ENCODE peak calls at places on chromosomes 3 and 15, in ten cellular contexts. E is head of caudate nucleus, N is AG08396, C is osteocyte, K is M059J, G is AG10803, L is uterus, R is cardiac muscle cell, F is IMR-90, I is NCI-H1105. H is an unnamed sample.

GRCh38 chr3:142853270-142854163 is 35.4 kb downstream of the PCOLCE2 start:
- DNase-seq in E (no peak), N (no peak), C (no peak), K (peak; percentile 95), G (peak; percentile 38), L (no peak), R (no peak), F (peak; percentile 21), I (no peak), H (peak; percentile 20)

GRCh38 chr15:39095218-39095879 is 485.5 kb upstream of the THBS1 start:
- DNase-seq in E (no peak), N (no peak), C (no peak), K (no peak), G (no peak), L (no peak), R (no peak), F (no peak), I (no peak), H (no peak)

GRCh38 chr3:59609967-59610366 is 560.1 kb upstream of the CFAP20DC start:
- DNase-seq in E (no peak), N (no peak), C (no peak), K (no peak), G (peak; percentile 74), L (peak; percentile 16), R (no peak), F (no peak), I (no peak), H (peak; percentile 58)

GRCh38 chr3:127291114-127291513 is 3.3 kb upstream of the PRR20G start:
- DNase-seq in E (no peak), N (no peak), C (no peak), K (no peak), G (no peak), L (no peak), R (no peak), F (no peak), I (no peak), H (no peak)

GRCh38 chr3:52882377-52882776 is 15.0 kb downstream of the STIMATE start:
- DNase-seq in E (no peak), N (no peak), C (no peak), K (no peak), G (no peak), L (no peak), R (no peak), F (no peak), I (no peak), H (peak; percentile 5)

GRCh38 chr15:90327313-90327712 is 24.8 kb upstream of the ZNF774 start:
- DNase-seq in E (no peak), N (no peak), C (no peak), K (no peak), G (no peak), L (no peak), R (no peak), F (no peak), I (no peak), H (no peak)

GRCh38 chr3:71875461-71875947 is 90.6 kb upstream of the PROK2 start:
- DNase-seq in E (peak; percentile 84), N (peak; percentile 77), C (peak; percentile 91), K (peak; percentile 39), G (peak; percentile 66), L (peak; percentile 62), R (peak; percentile 79), F (peak; percentile 53), I (peak; percentile 26), H (peak; percentile 90)

GRCh38 chr15:69444686-69445085 is 7.9 kb upstream of the RPLP1 start:
- DNase-seq in E (no peak), N (no peak), C (no peak), K (no peak), G (no peak), L (no peak), R (no peak), F (no peak), I (no peak), H (no peak)

GRCh38 chr3:11290743-11291680 is 18.8 kb downstream of the ATG7 start:
- DNase-seq in E (no peak), N (no peak), C (no peak), K (peak; percentile 78), G (peak; percentile 34), L (no peak), R (no peak), F (peak; percentile 84), I (no peak), H (peak; percentile 20)

GRCh38 chr3:122356402-122356801 is 26.6 kb downstream of the MIX23 start:
- DNase-seq in E (no peak), N (peak; percentile 11), C (no peak), K (peak; percentile 59), G (peak; percentile 12), L (no peak), R (peak; percentile 28), F (peak; percentile 54), I (peak; percentile 71), H (peak; percentile 27)

GRCh38 chr15:29312387-29312786 is 42.8 kb upstream of the NSMCE3 start:
- DNase-seq in E (no peak), N (no peak), C (no peak), K (peak; percentile 53), G (peak; percentile 61), L (no peak), R (no peak), F (peak; percentile 67), I (no peak), H (no peak)

GRCh38 chr3:190585771-190586630 is 72.1 kb downstream of the IL1RAP start:
- DNase-seq in E (no peak), N (peak; percentile 81), C (no peak), K (peak; percentile 99), G (peak; percentile 88), L (peak; percentile 19), R (no peak), F (peak; percentile 95), I (no peak), H (peak; percentile 89)

GRCh38 chr3:113428581-113428980 is 12.7 kb downstream of the CFAP44 start:
- DNase-seq in E (no peak), N (no peak), C (no peak), K (peak; percentile 47), G (no peak), L (no peak), R (no peak), F (peak; percentile 8), I (no peak), H (no peak)

GRCh38 chr3:39108309-39108708 is 829 bp downstream of the TTC21A start:
- DNase-seq in E (no peak), N (no peak), C (no peak), K (no peak), G (no peak), L (no peak), R (no peak), F (no peak), I (no peak), H (no peak)

GRCh38 chr3:16364323-16364722 is 99.3 kb downstream of the OXNAD1 start:
- DNase-seq in E (no peak), N (no peak), C (no peak), K (no peak), G (no peak), L (no peak), R (no peak), F (no peak), I (no peak), H (no peak)

GRCh38 chr15:40103864-40104271 is 4.8 kb downstream of the BMF start:
- DNase-seq in E (no peak), N (no peak), C (no peak), K (no peak), G (peak; percentile 63), L (no peak), R (no peak), F (no peak), I (peak; percentile 45), H (peak; percentile 36)

GRCh38 chr15:55764398-55764797 is 21.4 kb upstream of the PRTG start:
- DNase-seq in E (no peak), N (no peak), C (no peak), K (peak; percentile 9), G (no peak), L (no peak), R (no peak), F (no peak), I (no peak), H (no peak)

GRCh38 chr3:170330366-170330765 is 27.1 kb upstream of the SKIL start:
- DNase-seq in E (no peak), N (peak; percentile 29), C (peak; percentile 53), K (peak; percentile 93), G (peak; percentile 19), L (no peak), R (no peak), F (peak; percentile 46), I (no peak), H (peak; percentile 43)

GRCh38 chr3:16839271-16840110 is 45.3 kb upstream of the PLCL2 start:
- DNase-seq in E (no peak), N (no peak), C (no peak), K (no peak), G (no peak), L (no peak), R (no peak), F (no peak), I (no peak), H (no peak)

GRCh38 chr15:34132881-34133280 is 31.0 kb downstream of the PGBD4 start:
- DNase-seq in E (no peak), N (no peak), C (no peak), K (no peak), G (no peak), L (no peak), R (no peak), F (peak; percentile 53), I (no peak), H (no peak)

GRCh38 chr15:78308422-78309021 is 9.1 kb upstream of the SKIC8 start:
- DNase-seq in E (peak; percentile 73), N (peak; percentile 80), C (peak; percentile 92), K (peak; percentile 42), G (peak; percentile 58), L (no peak), R (peak; percentile 89), F (peak; percentile 58), I (peak; percentile 65), H (peak; percentile 86)

GRCh38 chr3:34175636-34176186 is 377.3 kb downstream of the PDCD6IP start:
- DNase-seq in E (no peak), N (no peak), C (no peak), K (no peak), G (no peak), L (no peak), R (no peak), F (no peak), I (no peak), H (no peak)

GRCh38 chr3:146218880-146219866 is 31.7 kb downstream of the PLSCR4 start:
- DNase-seq in E (peak; percentile 5), N (peak; percentile 19), C (no peak), K (peak; percentile 51), G (peak; percentile 36), L (peak; percentile 34), R (peak; percentile 46), F (peak; percentile 44), I (peak; percentile 22), H (peak; percentile 27)

GRCh38 chr3:139113231-139113749 is 68.6 kb upstream of the PRR23C start:
- DNase-seq in E (no peak), N (no peak), C (no peak), K (peak; percentile 64), G (no peak), L (no peak), R (no peak), F (no peak), I (no peak), H (no peak)

GRCh38 chr3:16136042-16136441 is 38.4 kb upstream of the GALNT15 start:
- DNase-seq in E (no peak), N (peak; percentile 36), C (no peak), K (no peak), G (peak; percentile 94), L (no peak), R (no peak), F (peak; percentile 77), I (no peak), H (peak; percentile 67)

GRCh38 chr3:58594117-58594516 is 16.9 kb upstream of the FAM107A start:
- DNase-seq in E (no peak), N (no peak), C (no peak), K (no peak), G (no peak), L (no peak), R (no peak), F (no peak), I (no peak), H (no peak)

GRCh38 chr3:170721563-170721962 is 135.7 kb upstream of the SLC7A14 start:
- DNase-seq in E (no peak), N (no peak), C (no peak), K (peak; percentile 74), G (no peak), L (no peak), R (no peak), F (no peak), I (no peak), H (no peak)

GRCh38 chr3:36172699-36173098 is 207.6 kb upstream of the STAC start:
- DNase-seq in E (no peak), N (no peak), C (no peak), K (no peak), G (no peak), L (no peak), R (no peak), F (no peak), I (no peak), H (no peak)